ENCODE peak calls at places on chromosomes 7 and 10, in eight cellular contexts. I is ascending aorta; K is LHCN-M2; U is anterior cingulate cortex; N is stimulated activated CD4-positive, alpha-beta T cell treated with anti-CD3 and anti-CD28 coated beads, Interleukin-1b, Interleukin-23, amount 100 ng/mL, for 24 hours; D is stimulated activated CD8-positive, alpha-beta memory T cell treated with anti-CD3 and anti-CD28 coated beads, Interleukin-2, amount 100 ng/mL, for 48 hours; J is BE2C; E is activated T-cell treated with anti-CD3 and anti-CD28 coated beads for 1 hour. O is an unnamed sample.

GRCh38 chr7:109772161-109772560 is 1202.5 kb downstream of the DNAJB9 start:
- DNase-seq in K (no peak), J (peak; percentile 64), I (no peak), E (no peak), D (no peak), N (no peak), U (no peak), O (no peak)

GRCh38 chr10:112831826-112832225 is 118.2 kb upstream of the TCF7L2 start:
- DNase-seq in E (no peak), D (no peak), J (no peak), K (no peak), N (no peak), U (no peak), I (no peak), O (no peak)

GRCh38 chr10:5413012-5413938 is 918 bp downstream of the NET1 start:
- DNase-seq in I (peak; percentile 65), D (no peak), K (peak; percentile 78), E (no peak), U (no peak), N (no peak), J (no peak), O (no peak)

GRCh38 chr7:39085590-39086049 is 107.9 kb downstream of the POU6F2 start:
- DNase-seq in N (no peak), K (peak; percentile 4), J (no peak), E (no peak), D (no peak), U (no peak), I (no peak), O (no peak)

GRCh38 chr7:23679898-23680416 is at the start of gene FAM221A:
- DNase-seq in N (peak; percentile 66), K (peak; percentile 70), U (peak; percentile 78), D (peak; percentile 82), J (peak; percentile 85), I (peak; percentile 93), E (peak; percentile 68), O (peak; percentile 92)

GRCh38 chr7:77697535-77697831 is 1.2 kb downstream of the RSBN1L start:
- DNase-seq in K (no peak), N (no peak), J (no peak), I (no peak), E (peak; percentile 9), D (no peak), U (no peak), O (no peak)

GRCh38 chr10:102669206-102670064 is 25.2 kb downstream of the TRIM8 start:
- DNase-seq in J (peak; percentile 51), U (no peak), K (peak; percentile 89), D (no peak), I (peak; percentile 83), N (no peak), E (no peak), O (no peak)

GRCh38 chr10:132851451-132851850 is 65.5 kb upstream of the NKX6-2 start:
- DNase-seq in K (no peak), I (no peak), N (no peak), U (no peak), D (no peak), E (no peak), J (no peak), O (no peak)

GRCh38 chr7:45601816-45602540 is 27.8 kb downstream of the ADCY1 start:
- DNase-seq in N (no peak), K (no peak), E (no peak), D (no peak), I (peak; percentile 31), U (no peak), J (no peak), O (no peak)

GRCh38 chr10:76882245-76882644 is 755.4 kb downstream of the KCNMA1 start:
- DNase-seq in U (no peak), E (no peak), D (no peak), I (no peak), J (no peak), K (peak; percentile 3), N (no peak), O (no peak)

GRCh38 chr10:23525406-23525805 is 86.5 kb downstream of the OTUD1 start:
- DNase-seq in D (no peak), E (no peak), K (peak; percentile 22), I (no peak), N (no peak), J (no peak), U (no peak), O (no peak)

GRCh38 chr7:131225619-131226101 is 102.0 kb upstream of the MKLN1 start:
- DNase-seq in D (no peak), I (peak; percentile 70), E (no peak), J (no peak), U (no peak), N (no peak), K (no peak), O (peak; percentile 83)

GRCh38 chr7:43385309-43385680 is 197.6 kb upstream of the STK17A start:
- DNase-seq in K (no peak), N (no peak), J (no peak), I (no peak), E (no peak), U (no peak), D (no peak), O (no peak)

GRCh38 chr10:119726291-119727261 is 726 bp downstream of the INPP5F start:
- DNase-seq in N (no peak), I (no peak), D (peak; percentile 23), U (no peak), E (no peak), J (peak; percentile 61), K (no peak), O (peak; percentile 72)

GRCh38 chr7:55172881-55173609 is 154.2 kb downstream of the EGFR start:
- DNase-seq in D (no peak), U (no peak), E (no peak), K (no peak), J (no peak), I (peak; percentile 53), N (no peak), O (no peak)

GRCh38 chr7:110003827-110004226 is 1087.1 kb upstream of the LRRN3 start:
- DNase-seq in K (no peak), E (no peak), N (no peak), U (no peak), I (no peak), J (no peak), D (no peak), O (no peak)

GRCh38 chr7:55004579-55004978 is 14.2 kb upstream of the EGFR start:
- DNase-seq in E (no peak), U (no peak), K (no peak), I (no peak), J (no peak), N (no peak), D (no peak), O (no peak)

GRCh38 chr10:70559861-70560260 is 42.7 kb downstream of the PRF1 start:
- DNase-seq in U (no peak), K (no peak), N (no peak), J (no peak), I (no peak), D (no peak), E (no peak), O (no peak)

GRCh38 chr7:71135663-71136062 is 3.7 kb downstream of the GALNT17 start:
- DNase-seq in J (no peak), N (no peak), E (no peak), D (no peak), I (no peak), K (no peak), U (no peak), O (no peak)

GRCh38 chr7:21617916-21618390 is 75.1 kb downstream of the DNAH11 start:
- DNase-seq in U (no peak), I (peak; percentile 77), N (no peak), J (no peak), E (no peak), D (no peak), K (peak; percentile 61), O (peak; percentile 19)

GRCh38 chr10:71396084-71396713 is 521 bp upstream of the CDH23 start:
- DNase-seq in U (no peak), D (no peak), J (peak; percentile 72), N (no peak), I (no peak), K (no peak), E (no peak), O (peak; percentile 44)

GRCh38 chr7:89042963-89043362 is 247.4 kb upstream of the TEX47 start:
- DNase-seq in J (no peak), I (no peak), K (no peak), U (no peak), D (no peak), E (no peak), N (no peak), O (no peak)

GRCh38 chr7:139332960-139333359 is 8.2 kb upstream of the FMC1 start:
- DNase-seq in K (no peak), U (no peak), J (no peak), E (no peak), N (no peak), D (no peak), I (no peak), O (no peak)

GRCh38 chr10:114397651-114398145 is 6.6 kb downstream of the AFAP1L2 start:
- DNase-seq in I (peak; percentile 61), J (no peak), N (no peak), D (no peak), U (no peak), E (no peak), K (no peak), O (no peak)

GRCh38 chr7:82481499-82482097 is 38.0 kb upstream of the CACNA2D1 start:
- DNase-seq in J (no peak), K (peak; percentile 34), U (no peak), D (no peak), N (no peak), E (no peak), I (no peak), O (no peak)

GRCh38 chr7:8184241-8184640 is 77.7 kb downstream of the ICA1 start:
- DNase-seq in E (no peak), K (no peak), J (no peak), U (no peak), I (no peak), N (no peak), D (no peak), O (no peak)

GRCh38 chr10:30788307-30788706 is 158.8 kb upstream of the LYZL2 start:
- DNase-seq in J (no peak), N (no peak), K (peak; percentile 45), D (no peak), I (no peak), U (no peak), E (no peak), O (no peak)

GRCh38 chr10:22620140-22620857 is 94.1 kb downstream of the PIP4K2A start:
- DNase-seq in N (no peak), U (peak; percentile 45), K (peak; percentile 97), D (no peak), J (peak; percentile 76), I (peak; percentile 92), E (no peak), O (no peak)

GRCh38 chr7:46864711-46865110 is 717.2 kb downstream of the TNS3 start:
- DNase-seq in E (no peak), U (no peak), K (peak; percentile 92), J (no peak), D (no peak), I (no peak), N (no peak), O (no peak)

GRCh38 chr10:123986736-123987135 is 95.1 kb upstream of the CPXM2 start:
- DNase-seq in I (no peak), N (no peak), K (no peak), E (no peak), J (no peak), U (no peak), D (no peak), O (no peak)

GRCh38 chr7:2981103-2981480 is 62.6 kb downstream of the CARD11 start:
- DNase-seq in J (no peak), N (no peak), E (no peak), U (no peak), I (no peak), K (no peak), D (no peak), O (no peak)

GRCh38 chr10:13717571-13717935 is 130.8 kb downstream of the PRPF18 start:
- DNase-seq in N (no peak), I (no peak), E (no peak), U (no peak), D (no peak), J (no peak), K (no peak), O (no peak)

GRCh38 chr10:35890970-35891330 is 248.9 kb upstream of the FZD8 start:
- DNase-seq in J (no peak), D (no peak), I (no peak), U (no peak), N (no peak), K (no peak), E (no peak), O (no peak)

GRCh38 chr7:20839196-20839735 is 52.6 kb upstream of the SP8 start:
- DNase-seq in K (no peak), U (no peak), J (no peak), D (no peak), N (no peak), I (no peak), E (no peak), O (no peak)

O was measured in left colon.